ENCODE peak calls at places on chromosomes 5 and 9, in eight cellular contexts. One of them, this sample, is unnamed.

GRCh38 chr5:110478899-110479298 is 247.6 kb downstream of the TMEM232 start:
- DNase-seq in lower lobe of right lung: no peak
- DNase-seq in right atrium auricular region: no peak
- DNase-seq in adrenal gland: no peak
- DNase-seq in NB4: no peak
- DNase-seq in upper lobe of left lung: no peak
- DNase-seq in stomach: no peak
- DNase-seq in upper lobe of right lung: no peak
- DNase-seq in this sample: no peak

GRCh38 chr5:81579525-81579924 is 171.4 kb downstream of the SSBP2 start:
- DNase-seq in lower lobe of right lung: no peak
- DNase-seq in right atrium auricular region: no peak
- DNase-seq in adrenal gland: no peak
- DNase-seq in NB4: peak; percentile 74
- DNase-seq in upper lobe of left lung: no peak
- DNase-seq in stomach: no peak
- DNase-seq in upper lobe of right lung: no peak
- DNase-seq in this sample: no peak

GRCh38 chr5:139415869-139416268 is 12.0 kb upstream of the SPATA24 start:
- DNase-seq in lower lobe of right lung: no peak
- DNase-seq in right atrium auricular region: no peak
- DNase-seq in adrenal gland: no peak
- DNase-seq in NB4: no peak
- DNase-seq in upper lobe of left lung: no peak
- DNase-seq in stomach: no peak
- DNase-seq in upper lobe of right lung: no peak
- DNase-seq in this sample: no peak

GRCh38 chr9:7640205-7640604 is 159.4 kb downstream of the DMAC1 start:
- DNase-seq in lower lobe of right lung: no peak
- DNase-seq in right atrium auricular region: no peak
- DNase-seq in adrenal gland: no peak
- DNase-seq in NB4: no peak
- DNase-seq in upper lobe of left lung: no peak
- DNase-seq in stomach: no peak
- DNase-seq in upper lobe of right lung: no peak
- DNase-seq in this sample: no peak

GRCh38 chr9:119370816-119371215 is 1.6 kb upstream of the BRINP1 start:
- DNase-seq in lower lobe of right lung: no peak
- DNase-seq in right atrium auricular region: no peak
- DNase-seq in adrenal gland: peak; percentile 62
- DNase-seq in NB4: peak; percentile 21
- DNase-seq in upper lobe of left lung: no peak
- DNase-seq in stomach: no peak
- DNase-seq in upper lobe of right lung: peak; percentile 68
- DNase-seq in this sample: no peak

GRCh38 chr5:1656271-1656975 is 132.7 kb upstream of the LPCAT1 start:
- DNase-seq in lower lobe of right lung: no peak
- DNase-seq in right atrium auricular region: no peak
- DNase-seq in adrenal gland: peak; percentile 39
- DNase-seq in NB4: no peak
- DNase-seq in upper lobe of left lung: no peak
- DNase-seq in stomach: no peak
- DNase-seq in upper lobe of right lung: peak; percentile 22
- DNase-seq in this sample: no peak

GRCh38 chr5:116084891-116085715 is at the start of gene COMMD10:
- DNase-seq in lower lobe of right lung: peak; percentile 88
- DNase-seq in right atrium auricular region: peak; percentile 72
- DNase-seq in adrenal gland: peak; percentile 90
- DNase-seq in NB4: peak; percentile 89
- DNase-seq in upper lobe of left lung: peak; percentile 86
- DNase-seq in stomach: peak; percentile 80
- DNase-seq in upper lobe of right lung: peak; percentile 89
- DNase-seq in this sample: peak; percentile 76

GRCh38 chr9:70564464-70565190 is 150.2 kb upstream of the KLF9 start:
- DNase-seq in lower lobe of right lung: no peak
- DNase-seq in right atrium auricular region: no peak
- DNase-seq in adrenal gland: no peak
- DNase-seq in NB4: no peak
- DNase-seq in upper lobe of left lung: no peak
- DNase-seq in stomach: no peak
- DNase-seq in upper lobe of right lung: no peak
- DNase-seq in this sample: no peak

GRCh38 chr5:150141544-150142188 is 14.0 kb downstream of the PDGFRB start:
- DNase-seq in lower lobe of right lung: no peak
- DNase-seq in right atrium auricular region: no peak
- DNase-seq in adrenal gland: no peak
- DNase-seq in NB4: no peak
- DNase-seq in upper lobe of left lung: no peak
- DNase-seq in stomach: no peak
- DNase-seq in upper lobe of right lung: no peak
- DNase-seq in this sample: no peak

GRCh38 chr5:147688965-147689364 is 93.6 kb downstream of the JAKMIP2 start:
- DNase-seq in lower lobe of right lung: no peak
- DNase-seq in right atrium auricular region: no peak
- DNase-seq in adrenal gland: peak; percentile 66
- DNase-seq in NB4: no peak
- DNase-seq in upper lobe of left lung: peak; percentile 36
- DNase-seq in stomach: peak; percentile 50
- DNase-seq in upper lobe of right lung: no peak
- DNase-seq in this sample: no peak

GRCh38 chr5:150640311-150641005 is at the start of gene SYNPO:
- DNase-seq in lower lobe of right lung: no peak
- DNase-seq in right atrium auricular region: peak; percentile 89
- DNase-seq in adrenal gland: peak; percentile 92
- DNase-seq in NB4: peak; percentile 83
- DNase-seq in upper lobe of left lung: peak; percentile 80
- DNase-seq in stomach: peak; percentile 53
- DNase-seq in upper lobe of right lung: peak; percentile 85
- DNase-seq in this sample: no peak

GRCh38 chr5:132408965-132409364 is 39.5 kb downstream of the SLC22A5 start:
- DNase-seq in lower lobe of right lung: no peak
- DNase-seq in right atrium auricular region: no peak
- DNase-seq in adrenal gland: no peak
- DNase-seq in NB4: no peak
- DNase-seq in upper lobe of left lung: no peak
- DNase-seq in stomach: no peak
- DNase-seq in upper lobe of right lung: no peak
- DNase-seq in this sample: no peak

GRCh38 chr5:74107899-74108298 is 481.9 kb downstream of the ARHGEF28 start:
- DNase-seq in lower lobe of right lung: no peak
- DNase-seq in right atrium auricular region: peak; percentile 61
- DNase-seq in adrenal gland: no peak
- DNase-seq in NB4: no peak
- DNase-seq in upper lobe of left lung: no peak
- DNase-seq in stomach: no peak
- DNase-seq in upper lobe of right lung: no peak
- DNase-seq in this sample: no peak

DNA sequence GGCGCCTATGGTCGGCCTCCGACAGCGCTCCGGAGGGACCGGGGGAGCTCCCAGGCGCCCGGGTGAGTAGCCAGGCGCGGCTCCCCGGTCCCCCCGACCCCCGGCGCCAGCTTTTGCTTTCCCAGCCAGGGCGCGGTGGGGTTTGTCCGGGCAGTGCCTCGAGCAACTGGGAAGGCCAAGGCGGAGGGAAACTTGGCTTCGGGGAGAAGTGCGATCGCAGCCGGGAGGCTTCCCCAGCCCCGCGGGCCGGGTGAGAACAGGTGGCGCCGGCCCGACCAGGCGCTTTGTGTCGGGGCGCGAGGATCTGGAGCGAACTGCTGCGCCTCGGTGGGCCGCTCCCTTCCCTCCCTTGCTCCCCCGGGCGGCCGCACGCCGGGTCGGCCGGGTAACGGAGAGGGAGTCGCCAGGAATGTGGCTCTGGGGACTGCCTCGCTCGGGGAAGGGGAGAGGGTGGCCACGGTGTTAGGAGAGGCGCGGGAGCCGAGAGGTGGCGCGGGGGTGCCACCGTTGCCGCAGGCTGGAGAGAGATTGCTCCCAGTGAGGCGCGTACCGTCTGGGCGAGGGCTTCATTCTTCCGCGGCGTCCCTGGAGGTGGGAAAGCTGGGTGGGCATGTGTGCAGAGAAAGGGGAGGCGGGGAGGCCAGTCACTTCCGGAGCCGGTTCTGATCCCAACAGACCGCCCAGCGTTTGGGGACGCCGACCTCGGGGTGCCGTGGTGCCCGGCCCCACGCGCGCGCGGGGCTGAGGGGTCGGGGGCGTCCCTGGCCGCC is 564 bp downstream of the DAPK1 start:
- DNase-seq in lower lobe of right lung: peak; percentile 70
- DNase-seq in right atrium auricular region: no peak
- DNase-seq in adrenal gland: peak; percentile 61
- DNase-seq in NB4: no peak
- DNase-seq in upper lobe of left lung: peak; percentile 64
- DNase-seq in stomach: peak; percentile 57
- DNase-seq in upper lobe of right lung: peak; percentile 87
- DNase-seq in this sample: no peak
- TF ChIP-seq CTCF in lower lobe of right lung: no peak
- TF ChIP-seq CTCF in right atrium auricular region: no peak
- TF ChIP-seq CTCF in adrenal gland: no peak
- TF ChIP-seq CTCF in NB4: no peak
- TF ChIP-seq CTCF in upper lobe of left lung: no peak
- TF ChIP-seq CTCF in stomach: no peak
- TF ChIP-seq CTCF in upper lobe of right lung: peak; percentile 38
- TF ChIP-seq CTCF in this sample: no peak

GRCh38 chr9:92729735-92730155 is 34.9 kb downstream of the BICD2 start:
- DNase-seq in lower lobe of right lung: no peak
- DNase-seq in right atrium auricular region: no peak
- DNase-seq in adrenal gland: peak; percentile 43
- DNase-seq in NB4: no peak
- DNase-seq in upper lobe of left lung: no peak
- DNase-seq in stomach: no peak
- DNase-seq in upper lobe of right lung: peak; percentile 53
- DNase-seq in this sample: no peak

GRCh38 chr9:92727716-92728700 is 36.6 kb downstream of the BICD2 start:
- DNase-seq in lower lobe of right lung: no peak
- DNase-seq in right atrium auricular region: peak; percentile 51
- DNase-seq in adrenal gland: peak; percentile 47
- DNase-seq in NB4: no peak
- DNase-seq in upper lobe of left lung: no peak
- DNase-seq in stomach: no peak
- DNase-seq in upper lobe of right lung: peak; percentile 21
- DNase-seq in this sample: no peak

GRCh38 chr9:92730897-92731296 is 33.7 kb downstream of the BICD2 start:
- DNase-seq in lower lobe of right lung: no peak
- DNase-seq in right atrium auricular region: no peak
- DNase-seq in adrenal gland: peak; percentile 34
- DNase-seq in NB4: no peak
- DNase-seq in upper lobe of left lung: no peak
- DNase-seq in stomach: no peak
- DNase-seq in upper lobe of right lung: peak; percentile 57
- DNase-seq in this sample: no peak

GRCh38 chr9:92726971-92727715 is 37.5 kb downstream of the BICD2 start:
- DNase-seq in lower lobe of right lung: no peak
- DNase-seq in right atrium auricular region: peak; percentile 59
- DNase-seq in adrenal gland: peak; percentile 52
- DNase-seq in NB4: no peak
- DNase-seq in upper lobe of left lung: peak; percentile 21
- DNase-seq in stomach: no peak
- DNase-seq in upper lobe of right lung: no peak
- DNase-seq in this sample: no peak

DNA sequence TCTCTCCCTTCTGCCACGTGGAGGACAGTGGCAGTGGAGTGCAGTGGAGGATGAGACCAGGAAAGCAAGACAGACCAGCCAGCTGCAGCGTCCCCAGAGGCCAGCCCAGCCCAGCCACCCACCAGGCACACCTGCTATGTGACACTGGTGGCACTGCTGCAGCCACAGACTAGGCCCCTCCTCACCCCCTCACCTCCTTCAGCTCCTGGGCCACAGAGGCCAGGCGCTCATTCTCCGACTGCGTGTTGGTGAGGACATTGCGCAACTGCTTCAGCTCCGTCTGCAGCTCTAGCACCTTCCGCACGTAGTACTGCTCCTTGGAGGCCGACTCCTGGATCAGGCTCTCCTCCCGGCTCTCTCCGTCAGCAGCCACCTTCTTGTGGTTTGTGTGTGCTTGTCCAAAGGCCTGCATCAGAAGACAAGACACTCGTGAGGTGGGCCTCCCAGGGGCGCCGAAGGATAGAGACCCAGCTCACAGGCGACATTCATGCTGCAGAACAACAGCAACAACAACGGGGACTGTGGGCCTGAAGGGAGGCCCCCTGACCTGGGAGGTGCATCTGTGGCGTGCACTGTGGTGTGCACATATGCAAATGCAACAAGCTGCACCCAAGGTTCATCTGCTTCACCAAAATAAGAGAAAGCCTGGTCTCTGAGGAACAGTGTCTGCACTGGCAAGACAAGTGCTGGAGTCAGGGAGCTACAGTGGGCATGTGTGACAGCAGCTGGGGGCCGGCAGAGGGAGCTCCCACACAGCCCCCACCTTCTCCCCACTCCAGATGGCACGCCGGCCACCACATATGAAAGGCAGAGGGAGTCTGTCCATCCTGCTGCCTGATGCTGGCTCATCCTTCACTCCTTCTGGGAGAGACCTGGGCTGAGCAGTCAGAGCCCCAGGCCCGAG is 35.5 kb downstream of the BICD2 start:
- DNase-seq in lower lobe of right lung: no peak
- DNase-seq in right atrium auricular region: peak; percentile 32
- DNase-seq in adrenal gland: peak; percentile 58
- DNase-seq in NB4: peak; percentile 21
- DNase-seq in upper lobe of left lung: peak; percentile 63
- DNase-seq in stomach: peak; percentile 25
- DNase-seq in upper lobe of right lung: peak; percentile 74
- DNase-seq in this sample: no peak
- TF ChIP-seq CTCF in lower lobe of right lung: peak; percentile 50
- TF ChIP-seq CTCF in right atrium auricular region: peak; percentile 61
- TF ChIP-seq CTCF in adrenal gland: no peak
- TF ChIP-seq CTCF in NB4: peak; percentile 18
- TF ChIP-seq CTCF in upper lobe of left lung: peak; percentile 28
- TF ChIP-seq CTCF in stomach: no peak
- TF ChIP-seq CTCF in upper lobe of right lung: peak; percentile 46
- TF ChIP-seq CTCF in this sample: no peak

GRCh38 chr5:90135979-90136378 is 273.6 kb downstream of the CETN3 start:
- DNase-seq in lower lobe of right lung: no peak
- DNase-seq in right atrium auricular region: no peak
- DNase-seq in adrenal gland: no peak
- DNase-seq in NB4: peak; percentile 7
- DNase-seq in upper lobe of left lung: no peak
- DNase-seq in stomach: no peak
- DNase-seq in upper lobe of right lung: no peak
- DNase-seq in this sample: no peak
- TF ChIP-seq CTCF in lower lobe of right lung: no peak
- TF ChIP-seq CTCF in right atrium auricular region: no peak
- TF ChIP-seq CTCF in adrenal gland: no peak
- TF ChIP-seq CTCF in NB4: peak; percentile 31
- TF ChIP-seq CTCF in upper lobe of left lung: no peak
- TF ChIP-seq CTCF in stomach: no peak
- TF ChIP-seq CTCF in upper lobe of right lung: no peak
- TF ChIP-seq CTCF in this sample: no peak

DNA sequence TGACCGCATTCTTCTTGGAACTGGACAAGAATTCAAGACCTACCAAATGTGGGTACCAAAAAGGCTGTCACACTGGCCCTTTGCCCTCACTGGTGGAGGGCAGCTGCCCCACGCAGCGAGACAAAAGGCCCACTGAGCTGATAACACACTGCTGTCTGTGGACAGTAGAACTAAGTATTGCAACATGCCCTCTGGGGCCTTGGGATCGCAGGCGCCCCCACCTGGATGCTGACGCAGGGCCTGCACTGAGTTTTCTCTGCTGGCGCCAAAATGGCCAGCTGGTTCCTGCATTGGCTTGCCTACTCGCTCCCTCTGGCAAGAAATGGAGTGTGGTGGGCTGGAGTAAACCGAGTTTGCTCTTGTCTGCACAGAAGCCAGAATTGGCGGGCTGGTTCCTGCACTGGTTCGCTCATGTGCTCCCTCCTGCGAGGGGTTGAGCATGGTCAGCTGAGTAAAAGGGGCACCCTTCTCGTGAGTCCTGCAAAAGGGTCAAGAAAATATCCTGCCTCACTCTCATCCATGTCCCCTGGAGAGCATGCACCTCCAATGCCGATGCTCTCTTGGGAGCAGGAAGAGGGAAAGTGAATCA is 55.7 kb downstream of the NXNL2 start:
- DNase-seq in lower lobe of right lung: no peak
- DNase-seq in right atrium auricular region: no peak
- DNase-seq in adrenal gland: peak; percentile 41
- DNase-seq in NB4: peak; percentile 46
- DNase-seq in upper lobe of left lung: no peak
- DNase-seq in stomach: no peak
- DNase-seq in upper lobe of right lung: no peak
- DNase-seq in this sample: no peak
- TF ChIP-seq CTCF in lower lobe of right lung: no peak
- TF ChIP-seq CTCF in right atrium auricular region: no peak
- TF ChIP-seq CTCF in adrenal gland: no peak
- TF ChIP-seq CTCF in NB4: peak; percentile 35
- TF ChIP-seq CTCF in upper lobe of left lung: no peak
- TF ChIP-seq CTCF in stomach: no peak
- TF ChIP-seq CTCF in upper lobe of right lung: no peak
- TF ChIP-seq CTCF in this sample: no peak